ENCODE peak calls at places on chromosome 20, in four cellular contexts. J is IMR-90, C is psoas muscle, I is lung. B is an unnamed sample.

GRCh38 chr20:46767127-46767761 is 57.8 kb downstream of the SLC2A10 start:
- DNase-seq in I (no peak), J (peak; percentile 36), C (no peak), B (peak; percentile 59)

GRCh38 chr20:50797142-50797541 is 2.3 kb downstream of the BCAS4 start:
- DNase-seq in J (no peak), I (no peak), C (no peak), B (no peak)

GRCh38 chr20:63167918-63168520 is 47.9 kb downstream of the YTHDF1 start:
- DNase-seq in J (no peak), C (peak; percentile 33), I (no peak), B (no peak)

GRCh38 chr20:59820204-59821041 is 113.0 kb downstream of the SYCP2 start:
- DNase-seq in I (peak; percentile 27), J (no peak), C (peak; percentile 77), B (no peak)

GRCh38 chr20:14223806-14224205 is 113.6 kb downstream of the FLRT3 start:
- DNase-seq in C (no peak), I (no peak), J (no peak), B (no peak)

GRCh38 chr20:49573900-49574416 is 6.0 kb upstream of the PTGIS start:
- DNase-seq in I (no peak), J (peak; percentile 59), C (no peak), B (peak; percentile 46)

GRCh38 chr20:3276400-3277015 is 37.5 kb upstream of the SLC4A11 start:
- DNase-seq in I (no peak), C (no peak), J (peak; percentile 22), B (peak; percentile 54)

GRCh38 chr20:31322504-31322903 is 14.1 kb upstream of the DEFB116 start:
- DNase-seq in I (no peak), J (no peak), C (no peak), B (no peak)

GRCh38 chr20:9119776-9120175 is 50.9 kb downstream of the PLCB4 start:
- DNase-seq in C (peak; percentile 63), I (no peak), J (no peak), B (no peak)

GRCh38 chr20:51341581-51341980 is 200.9 kb downstream of the NFATC2 start:
- DNase-seq in I (no peak), J (peak; percentile 72), C (no peak), B (peak; percentile 72)

GRCh38 chr20:17808357-17808756 is 108.6 kb downstream of the BANF2 start:
- DNase-seq in J (peak; percentile 48), C (peak; percentile 62), I (peak; percentile 46), B (peak; percentile 27)

GRCh38 chr20:20360464-20360863 is 7.4 kb upstream of the INSM1 start:
- DNase-seq in J (peak; percentile 69), I (no peak), C (no peak), B (peak; percentile 65)

GRCh38 chr20:49835031-49835430 is 22.4 kb downstream of the SLC9A8 start:
- DNase-seq in C (no peak), J (no peak), I (no peak), B (no peak)

GRCh38 chr20:33899106-33899505 is 88.0 kb downstream of the CHMP4B start:
- DNase-seq in I (no peak), J (no peak), C (no peak), B (no peak)

GRCh38 chr20:25397827-25398226 is 7.2 kb upstream of the ABHD12 start:
- DNase-seq in C (no peak), I (no peak), J (peak; percentile 30), B (no peak)

GRCh38 chr20:57717797-57718196 is 8.0 kb upstream of the PMEPA1 start:
- DNase-seq in J (no peak), C (no peak), I (no peak), B (no peak)

GRCh38 chr20:54207053-54207742 is 689 bp upstream of the PFDN4 start:
- DNase-seq in I (peak; percentile 23), C (no peak), J (no peak), B (no peak)

GRCh38 chr20:54207743-54208491 is at the start of gene PFDN4:
- DNase-seq in C (peak; percentile 90), I (peak; percentile 78), J (peak; percentile 79), B (peak; percentile 88)

GRCh38 chr20:54208492-54209044 is 681 bp downstream of the PFDN4 start:
- DNase-seq in I (no peak), C (no peak), J (peak; percentile 63), B (peak; percentile 36)

GRCh38 chr20:54212226-54212625 is 4.3 kb downstream of the PFDN4 start:
- DNase-seq in C (no peak), I (no peak), J (peak; percentile 66), B (no peak)

GRCh38 chr20:54209216-54209813 is 1.4 kb downstream of the PFDN4 start:
- DNase-seq in I (no peak), C (no peak), J (no peak), B (no peak)
- H3K4me3 ChIP-seq in I (no peak overlapping the region), C (peak overlapping the region; percentile 99), J (peak overlapping the region; percentile 79), B (peak overlapping the region; percentile 92)

DNA sequence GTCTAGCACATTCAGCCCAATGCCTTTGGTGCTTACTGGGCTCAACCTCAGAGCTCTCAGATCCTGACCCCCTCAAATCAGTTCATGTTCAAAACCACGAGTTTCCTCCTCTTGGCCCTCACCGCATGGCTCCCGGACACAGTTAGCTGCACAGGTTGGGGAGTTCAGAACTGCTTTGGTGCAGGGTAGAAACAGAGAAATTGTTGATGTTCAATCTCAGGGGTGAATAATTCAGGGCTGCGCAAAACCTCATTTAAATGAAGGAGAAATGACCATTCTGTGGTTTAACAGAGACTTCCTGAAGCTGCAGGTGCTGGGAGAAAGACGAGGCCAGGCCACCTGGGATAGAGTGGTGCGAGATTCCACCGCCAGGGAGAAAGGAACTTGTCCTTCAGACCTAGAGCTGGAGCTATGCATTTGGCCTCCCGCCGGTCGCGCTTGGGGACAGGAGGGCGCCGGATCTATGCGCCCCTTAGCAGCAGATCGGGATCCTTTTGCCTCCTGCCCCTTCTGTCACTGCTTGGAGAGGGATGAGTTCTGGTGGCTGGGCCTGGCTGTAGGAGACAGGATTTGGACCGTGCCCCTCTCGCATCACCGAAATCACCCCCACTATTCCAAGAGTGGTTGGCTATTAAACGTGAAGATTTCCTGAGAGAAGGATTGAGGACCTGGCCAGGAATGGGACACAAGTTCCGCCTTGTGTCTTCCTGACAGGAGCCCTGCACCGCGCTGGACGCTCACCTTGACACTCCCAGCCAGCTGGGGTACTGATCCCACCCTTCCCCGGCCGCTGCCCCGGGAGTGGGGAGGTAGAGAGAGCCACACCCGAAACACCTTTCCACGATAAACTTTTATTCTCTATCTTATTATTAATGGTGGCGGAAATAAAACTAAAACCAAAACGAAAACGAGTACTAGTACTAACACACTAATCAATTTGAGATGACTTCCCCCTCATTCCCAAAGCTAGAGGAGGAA is 767 bp upstream of the PAX1 start:
- DNase-seq in J (no peak), I (no peak), C (no peak), B (no peak)
- H3K4me1 ChIP-seq in J (no peaks in the 10 kb centered on the region), I (no peaks in the 10 kb centered on the region), C (no peaks in the 10 kb centered on the region), B (peaks cover 5% of the 10 kb centered on the region)

DNA sequence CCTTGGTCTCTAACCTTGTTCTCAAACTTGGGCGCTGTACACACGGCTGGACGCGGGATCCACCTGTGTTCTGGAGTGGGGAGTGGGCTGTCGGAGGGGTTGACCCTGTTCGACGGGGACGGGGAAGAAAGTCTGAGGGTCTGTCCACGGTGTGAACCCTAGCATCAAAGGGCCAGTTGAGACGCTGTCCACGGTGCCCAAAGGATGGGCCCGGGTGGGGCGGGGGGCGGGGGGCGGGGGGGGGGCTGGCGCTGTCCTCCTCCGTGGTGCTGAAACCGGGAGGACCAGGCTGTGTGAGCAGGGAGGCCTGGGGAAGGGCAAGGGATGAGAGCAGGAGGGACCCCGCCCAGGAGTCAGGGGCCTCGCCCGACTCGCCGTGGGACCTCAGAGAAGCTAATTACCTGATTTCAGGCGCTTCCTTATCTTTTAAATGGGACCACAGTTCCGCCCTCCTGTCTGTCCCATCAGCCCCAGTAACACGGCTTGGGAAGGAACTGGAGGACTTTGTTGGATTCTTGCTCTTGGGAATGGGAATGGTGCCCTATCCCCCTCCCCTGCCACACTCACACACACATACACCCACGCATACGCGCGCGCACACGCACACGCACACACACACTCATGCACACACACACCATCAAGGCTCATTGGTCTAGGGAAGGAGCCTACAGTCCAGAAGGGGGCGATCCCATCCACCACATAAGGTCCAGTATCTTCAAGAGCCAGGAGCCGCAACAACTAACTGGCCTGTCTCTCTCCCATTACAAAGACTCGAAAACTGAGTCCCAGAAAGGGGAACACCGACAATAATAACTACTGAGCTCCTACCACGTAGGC is 1.0 kb upstream of the VSTM2L start:
- DNase-seq in I (peak; percentile 42), J (peak; percentile 60), C (no peak), B (peak; percentile 73)
- TF ChIP-seq CTCF in I (no peak), J (peak; percentile 42), C (peak; percentile 34), B (peak; percentile 46)

GRCh38 chr20:44247131-44247571 is at the start of gene GDAP1L1:
- DNase-seq in C (no peak), I (no peak), J (no peak), B (peak; percentile 76)
- H3K4me3 ChIP-seq in C (peak within 1 kb of the TSS; percentile 43), I (no peak within 1 kb of the TSS), J (no peak within 1 kb of the TSS), B (peak within 1 kb of the TSS; percentile 52)

B was measured in cardiac muscle cell.